ENCODE peak calls at places on chromosomes 16 and 17, in seven cellular contexts. B, E, Q, R, X, W and F are unnamed samples.

GRCh38 chr16:72198021-72198420 is 26.1 kb upstream of the PMFBP1 start:
- DNase-seq in X (peak; percentile 65), W (peak; percentile 93), R (no peak), B (peak; percentile 73), E (peak; percentile 93), Q (no peak), F (peak; percentile 75)

GRCh38 chr16:35642322-35642835 is 2183.0 kb downstream of the TP53TG3F start:
- DNase-seq in R (peak; percentile 53), X (no peak), W (no peak), Q (no peak), E (no peak), B (no peak), F (no peak)

GRCh38 chr16:50547944-50548658 is at the start of gene NKD1:
- DNase-seq in B (peak; percentile 34), X (no peak), Q (peak; percentile 60), W (peak; percentile 24), E (peak; percentile 55), R (peak; percentile 79), F (peak; percentile 83)

GRCh38 chr17:83129676-83130075 is 50.3 kb downstream of the METRNL start:
- DNase-seq in W (no peak), E (no peak), R (peak; percentile 66), Q (no peak), X (no peak), B (no peak), F (no peak)

GRCh38 chr16:80804061-80804450 is 342 bp downstream of the CDYL2 start:
- DNase-seq in B (peak; percentile 71), E (peak; percentile 76), R (no peak), W (peak; percentile 77), X (peak; percentile 30), Q (no peak), F (peak; percentile 62)

GRCh38 chr17:67270411-67270810 is 25.4 kb upstream of the HELZ start:
- DNase-seq in B (no peak), W (no peak), R (no peak), Q (no peak), X (no peak), E (no peak), F (no peak)

GRCh38 chr16:85056211-85056748 is 28.7 kb downstream of the KIAA0513 start:
- DNase-seq in B (peak; percentile 31), W (peak; percentile 30), R (no peak), E (peak; percentile 48), X (no peak), Q (peak; percentile 18), F (peak; percentile 9)

GRCh38 chr16:50496990-50497389 is 51.2 kb upstream of the NKD1 start:
- DNase-seq in E (no peak), R (no peak), B (peak; percentile 10), Q (no peak), X (no peak), W (no peak), F (no peak)

GRCh38 chr16:9836118-9836736 is 346.0 kb downstream of the GRIN2A start:
- DNase-seq in R (no peak), W (peak; percentile 39), B (peak; percentile 33), X (no peak), Q (peak; percentile 51), E (peak; percentile 1), F (peak; percentile 62)

GRCh38 chr16:50202926-50203624 is 50.0 kb downstream of the TENT4B start:
- DNase-seq in R (no peak), X (no peak), W (peak; percentile 95), Q (no peak), E (peak; percentile 94), B (peak; percentile 94), F (peak; percentile 93)

GRCh38 chr16:53159781-53160436 is 105.1 kb downstream of the CHD9 start:
- DNase-seq in E (peak; percentile 73), X (peak; percentile 18), R (no peak), Q (peak; percentile 37), B (peak; percentile 48), W (peak; percentile 75), F (peak; percentile 83)

GRCh38 chr17:27621557-27621956 is 9.4 kb upstream of the LGALS9 start:
- DNase-seq in W (no peak), X (no peak), Q (no peak), B (no peak), R (no peak), E (no peak), F (no peak)

GRCh38 chr16:29231231-29231630 is 175.3 kb downstream of the NPIPB11 start:
- DNase-seq in E (peak; percentile 21), Q (no peak), R (no peak), W (no peak), B (peak; percentile 24), X (no peak), F (no peak)

GRCh38 chr17:80850817-80851216 is 140.8 kb upstream of the CHMP6 start:
- DNase-seq in W (no peak), X (no peak), R (no peak), Q (no peak), E (no peak), B (peak; percentile 37), F (no peak)

GRCh38 chr16:57791156-57791902 is 11.0 kb downstream of the KIFC3 start:
- DNase-seq in Q (no peak), B (no peak), E (no peak), R (no peak), X (no peak), W (no peak), F (no peak)

GRCh38 chr16:78094166-78094565 is 5.3 kb upstream of the WWOX start:
- DNase-seq in R (no peak), Q (no peak), E (no peak), X (no peak), B (no peak), W (no peak), F (peak; percentile 5)

GRCh38 chr17:82678265-82678891 is 20.1 kb downstream of the RAB40B start:
- DNase-seq in W (no peak), X (no peak), E (no peak), B (no peak), Q (no peak), R (no peak), F (no peak)

GRCh38 chr17:75518201-75518600 is 1.9 kb downstream of the TSEN54 start:
- DNase-seq in Q (peak; percentile 52), E (no peak), X (no peak), B (no peak), W (no peak), R (no peak), F (no peak)

GRCh38 chr17:73613947-73614655 is 30.1 kb downstream of the SDK2 start:
- DNase-seq in X (no peak), W (no peak), B (no peak), R (no peak), Q (no peak), E (no peak), F (no peak)

GRCh38 chr16:13997933-13998332 is 73.2 kb upstream of the MRTFB start:
- DNase-seq in Q (no peak), B (no peak), R (peak; percentile 8), X (no peak), W (no peak), E (no peak), F (no peak)

GRCh38 chr17:32876414-32877163 is at the start of gene MYO1D:
- DNase-seq in X (no peak), B (no peak), R (peak; percentile 79), W (no peak), Q (no peak), E (no peak), F (peak; percentile 32)

DNA sequence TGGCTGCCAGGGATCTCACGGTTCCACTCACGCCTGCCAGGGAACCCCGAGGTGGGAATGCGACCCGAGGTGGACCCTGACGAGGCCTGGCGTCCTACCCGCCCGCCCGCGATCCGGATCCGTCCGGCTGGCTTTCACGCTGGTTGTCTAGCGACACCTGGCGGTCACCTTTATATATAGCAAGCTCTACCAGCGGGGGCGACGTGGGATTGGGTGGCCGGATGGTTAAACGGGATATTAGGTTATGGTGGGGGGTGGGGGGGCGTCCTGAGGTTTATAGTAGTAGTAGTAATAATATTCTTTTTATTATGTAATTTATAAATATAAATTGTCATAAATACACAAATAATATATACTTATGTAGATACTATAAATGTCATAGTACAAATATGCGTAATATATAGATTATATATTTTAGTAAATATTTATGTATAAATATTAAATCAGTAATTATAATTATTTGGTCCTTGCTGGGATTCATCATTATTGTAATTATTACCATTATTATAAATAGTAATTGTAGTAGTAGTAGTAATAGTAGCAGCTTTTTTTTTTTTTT is 136.9 kb downstream of the KCNJ12 start:
- DNase-seq in B (peak; percentile 57), W (peak; percentile 77), R (peak; percentile 81), E (peak; percentile 80), X (peak; percentile 20), Q (peak; percentile 69), F (peak; percentile 94)
- H3K4me3 ChIP-seq in B (peak overlapping the region; percentile 36), W (no peak overlapping the region), R (peak overlapping the region; percentile 61), E (no peak overlapping the region), X (peak overlapping the region; percentile 22), Q (no peak overlapping the region), F (peak overlapping the region; percentile 61)

GRCh38 chr17:30236807-30237206 is 1.3 kb upstream of the SLC6A4 start:
- DNase-seq in E (peak; percentile 49), Q (no peak), R (peak; percentile 81), X (no peak), W (peak; percentile 40), B (peak; percentile 27), F (peak; percentile 23)
- H3K4me3 ChIP-seq in E (no peak overlapping the region), Q (no peak overlapping the region), R (peak overlapping the region; percentile 45), X (no peak overlapping the region), W (no peak overlapping the region), B (no peak overlapping the region), F (peak overlapping the region; percentile 56)

GRCh38 chr16:12145918-12146317 is 169.4 kb downstream of the SNX29 start:
- DNase-seq in R (no peak), W (no peak), B (peak; percentile 61), X (no peak), E (peak; percentile 54), Q (no peak), F (no peak)
- H3K4me3 ChIP-seq in R (no peak overlapping the region), W (no peak overlapping the region), B (no peak overlapping the region), X (no peak overlapping the region), E (no peak overlapping the region), Q (no peak overlapping the region), F (no peak overlapping the region)

GRCh38 chr16:70526403-70526802 is 2.8 kb downstream of the SF3B3 start:
- DNase-seq in X (no peak), B (no peak), W (no peak), Q (no peak), E (no peak), R (no peak), F (peak; percentile 21)
- H3K4me3 ChIP-seq in X (peak overlapping the region; percentile 12), B (peak overlapping the region; percentile 31), W (no peak overlapping the region), Q (peak overlapping the region; percentile 48), E (no peak overlapping the region), R (peak overlapping the region; percentile 4), F (peak overlapping the region; percentile 37)

GRCh38 chr16:1773703-1774455 is 945 bp upstream of the MRPS34 start:
- DNase-seq in R (no peak), B (peak; percentile 51), E (peak; percentile 49), X (no peak), Q (no peak), W (no peak), F (peak; percentile 51)

GRCh38 chr16:1772908-1773702 is at the start of gene MRPS34:
- DNase-seq in B (peak; percentile 86), X (peak; percentile 42), Q (peak; percentile 83), W (peak; percentile 85), E (peak; percentile 86), R (no peak), F (peak; percentile 93)

GRCh38 chr16:1775846-1776671 is 3.1 kb upstream of the MRPS34 start:
- DNase-seq in Q (no peak), R (no peak), W (no peak), B (no peak), X (no peak), E (no peak), F (no peak)

GRCh38 chr16:1775006-1775845 is 2.3 kb upstream of the MRPS34 start:
- DNase-seq in W (no peak), B (no peak), Q (no peak), E (no peak), X (no peak), R (no peak), F (no peak)

GRCh38 chr16:1774456-1774795 is 1.5 kb upstream of the MRPS34 start:
- DNase-seq in X (no peak), R (no peak), E (no peak), Q (no peak), B (no peak), W (no peak), F (no peak)
- H3K4me3 ChIP-seq in X (peak overlapping the region; percentile 77), R (peak overlapping the region; percentile 98), E (peak overlapping the region; percentile 59), Q (peak overlapping the region; percentile 90), B (peak overlapping the region; percentile 84), W (peak overlapping the region; percentile 74), F (peak overlapping the region; percentile 92)